ENCODE peak calls at places on chromosomes 2 and 18, in six cellular contexts. B is adrenal gland, S is hepatocyte, T is AG10803, N is neural progenitor cell, H is GM13977. W is an unnamed sample.

GRCh38 chr2:43481927-43482542 is 113.8 kb downstream of the THADA start:
- DNase-seq in T (no peak), H (no peak), S (no peak), B (no peak), N (no peak), W (no peak)

GRCh38 chr2:237955640-237956401 is 11.0 kb upstream of the UBE2F start:
- DNase-seq in H (no peak), B (no peak), S (peak; percentile 45), T (no peak), N (peak; percentile 51), W (no peak)

GRCh38 chr2:227871375-227871788 is at the start of gene DAW1:
- DNase-seq in B (peak; percentile 43), T (peak; percentile 45), H (peak; percentile 85), N (no peak), S (no peak), W (peak; percentile 74)

GRCh38 chr2:172995323-172996244 is 80.1 kb upstream of the MAP3K20 start:
- DNase-seq in T (peak; percentile 96), H (no peak), B (no peak), N (no peak), S (peak; percentile 75), W (no peak)

GRCh38 chr2:118055512-118056164 is 32.6 kb upstream of the INSIG2 start:
- DNase-seq in N (no peak), S (no peak), H (peak; percentile 13), T (no peak), B (no peak), W (peak; percentile 32)

GRCh38 chr2:5365871-5366461 is 326.2 kb upstream of the SOX11 start:
- DNase-seq in T (no peak), S (peak; percentile 89), N (peak; percentile 88), H (peak; percentile 54), B (peak; percentile 69), W (peak; percentile 40)

GRCh38 chr2:232929303-232930123 is 59.4 kb downstream of the SNORC start:
- DNase-seq in N (no peak), B (no peak), S (no peak), T (no peak), H (no peak), W (no peak)

GRCh38 chr2:43406643-43407042 is 180.2 kb upstream of the ZFP36L2 start:
- DNase-seq in T (no peak), S (no peak), N (no peak), B (no peak), H (no peak), W (no peak)

GRCh38 chr2:10400978-10401951 is 46.9 kb downstream of the ODC1 start:
- DNase-seq in T (no peak), N (no peak), S (no peak), B (no peak), H (no peak), W (no peak)

GRCh38 chr2:12502759-12503158 is 214.0 kb upstream of the TRIB2 start:
- DNase-seq in T (peak; percentile 94), N (no peak), S (no peak), B (no peak), H (no peak), W (no peak)

GRCh38 chr2:233469261-233470006 is 97.1 kb downstream of the USP40 start:
- DNase-seq in H (no peak), N (no peak), S (no peak), T (no peak), B (no peak), W (no peak)

GRCh38 chr2:172084484-172084733 is 898 bp upstream of the DLX1 start:
- DNase-seq in H (no peak), T (no peak), B (no peak), S (no peak), N (no peak), W (no peak)

GRCh38 chr2:41791523-41791922 is 256.3 kb upstream of the PKDCC start:
- DNase-seq in H (peak; percentile 4), T (peak; percentile 29), N (peak; percentile 65), B (peak; percentile 42), S (peak; percentile 67), W (peak; percentile 20)

GRCh38 chr2:239227111-239227581 is 173.7 kb downstream of the HDAC4 start:
- DNase-seq in N (no peak), T (no peak), B (no peak), H (no peak), S (no peak), W (no peak)

GRCh38 chr2:200741468-200742202 is 70.1 kb upstream of the BZW1 start:
- DNase-seq in B (no peak), T (peak; percentile 9), S (peak; percentile 73), H (no peak), N (peak; percentile 14), W (no peak)

GRCh38 chr2:145598434-145598833 is 1078.5 kb upstream of the ZEB2 start:
- DNase-seq in N (no peak), H (no peak), T (no peak), B (no peak), S (no peak), W (no peak)

GRCh38 chr18:9766076-9766481 is 58.0 kb downstream of the RAB31 start:
- DNase-seq in H (no peak), N (no peak), B (no peak), S (no peak), T (no peak), W (no peak)

GRCh38 chr2:158723921-158724802 is 71.0 kb upstream of the DAPL1 start:
- DNase-seq in S (peak; percentile 45), N (peak; percentile 33), B (no peak), H (no peak), T (no peak), W (no peak)

GRCh38 chr2:112692914-112693313 is 27.9 kb upstream of the NT5DC4 start:
- DNase-seq in S (no peak), H (no peak), T (no peak), B (no peak), N (no peak), W (no peak)

GRCh38 chr2:50746526-50746925 is 285.4 kb downstream of the NRXN1 start:
- DNase-seq in B (no peak), T (no peak), N (peak; percentile 40), S (peak; percentile 43), H (peak; percentile 5), W (no peak)

GRCh38 chr2:151120016-151120415 is 141.6 kb downstream of the RBM43 start:
- DNase-seq in S (no peak), T (no peak), N (no peak), B (no peak), H (no peak), W (no peak)

GRCh38 chr2:106020821-106021316 is 173.2 kb downstream of the UXS1 start:
- DNase-seq in N (peak; percentile 20), S (no peak), T (no peak), B (no peak), H (no peak), W (no peak)

GRCh38 chr2:71905205-71905604 is 242.5 kb downstream of the CYP26B1 start:
- DNase-seq in T (no peak), S (no peak), B (no peak), H (no peak), N (no peak), W (no peak)

GRCh38 chr2:218898109-218898878 is 17.6 kb downstream of the WNT10A start:
- DNase-seq in S (peak; percentile 81), N (peak; percentile 88), H (peak; percentile 84), T (peak; percentile 20), B (peak; percentile 65), W (peak; percentile 85)

GRCh38 chr2:109562421-109562820 is 51.3 kb downstream of the SEPTIN10 start:
- DNase-seq in T (no peak), S (no peak), B (no peak), N (no peak), H (no peak), W (no peak)

GRCh38 chr2:122564843-122565242 is 809.4 kb downstream of the TSN start:
- DNase-seq in H (no peak), B (no peak), S (no peak), N (no peak), T (no peak), W (no peak)

GRCh38 chr2:176094307-176094706 is 1.8 kb downstream of the HOXD13 start:
- DNase-seq in N (no peak), T (no peak), H (no peak), B (no peak), S (no peak), W (no peak)

GRCh38 chr2:27211241-27211942 is 449 bp upstream of the ATRAID start:
- DNase-seq in T (no peak), B (no peak), H (no peak), N (no peak), S (no peak), W (peak; percentile 41)

GRCh38 chr2:147739531-147739930 is 105.3 kb upstream of the ACVR2A start:
- DNase-seq in B (no peak), N (no peak), S (no peak), H (no peak), T (no peak), W (no peak)

GRCh38 chr2:233033672-233034071 is 1.2 kb downstream of the NEU2 start:
- DNase-seq in N (no peak), S (no peak), T (peak; percentile 23), H (no peak), B (no peak), W (no peak)

GRCh38 chr2:140734992-140735391 is 1395.8 kb downstream of the LRP1B start:
- DNase-seq in B (no peak), T (no peak), N (no peak), H (no peak), S (no peak), W (no peak)

GRCh38 chr18:57347784-57348183 is 4.6 kb upstream of the ST8SIA3 start:
- DNase-seq in T (no peak), H (no peak), B (no peak), N (no peak), S (no peak), W (no peak)

GRCh38 chr18:1585881-1586488 is 681.3 kb downstream of the ADCYAP1 start:
- DNase-seq in S (peak; percentile 28), H (peak; percentile 8), B (no peak), N (peak; percentile 50), T (peak; percentile 25), W (peak; percentile 6)

GRCh38 chr2:18404708-18405107 is 155.7 kb downstream of the RDH14 start:
- DNase-seq in N (peak; percentile 54), S (peak; percentile 14), T (no peak), B (no peak), H (no peak), W (no peak)
- TF ChIP-seq CTCF in N (peak; percentile 72), S (peak; percentile 36), T (peak; percentile 30), B (peak; percentile 12), H (peak; percentile 31), W (peak; percentile 11)

DNA sequence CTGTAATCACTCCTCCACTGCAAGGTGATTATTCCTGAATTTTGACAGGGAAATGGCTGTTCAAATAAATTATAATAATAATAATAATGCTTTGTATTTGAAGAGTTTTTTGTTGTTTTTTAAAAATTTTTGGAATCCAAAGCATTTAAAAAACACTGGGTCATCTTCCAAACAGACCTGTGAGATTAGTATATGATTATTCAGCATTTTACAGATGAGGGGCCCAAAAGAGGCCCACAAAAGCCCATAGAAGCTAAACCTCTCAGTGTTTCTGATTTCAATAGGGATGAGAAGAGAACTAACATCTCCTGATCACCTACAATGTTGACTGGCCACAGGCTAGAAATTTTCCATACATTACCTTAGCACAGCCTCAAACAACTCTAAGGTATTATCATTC is 8.0 kb upstream of the POLR2D start:
- DNase-seq in N (no peak), T (no peak), S (no peak), B (no peak), H (no peak), W (no peak)
- TF ChIP-seq CTCF in N (no peak), T (no peak), S (no peak), B (no peak), H (no peak), W (no peak)

GRCh38 chr18:62324917-62325805 is at the start of gene TNFRSF11A:
- DNase-seq in B (peak; percentile 41), S (peak; percentile 83), T (no peak), H (peak; percentile 92), N (peak; percentile 86), W (peak; percentile 87)
- TF ChIP-seq CTCF in B (peak; percentile 30), S (peak; percentile 45), T (peak; percentile 0), H (peak; percentile 65), N (peak; percentile 56), W (peak; percentile 62)

GRCh38 chr2:80326214-80326613 is 21.7 kb upstream of the LRRTM1 start:
- DNase-seq in T (peak; percentile 49), S (peak; percentile 44), B (no peak), H (peak; percentile 31), N (peak; percentile 46), W (peak; percentile 15)
- TF ChIP-seq CTCF in T (peak; percentile 59), S (peak; percentile 64), B (peak; percentile 32), H (peak; percentile 46), N (peak; percentile 62), W (peak; percentile 7)